ENCODE peak calls at places on chromosomes 13 and 19, in eight cellular contexts. One of them, this sample, is unnamed.

GRCh38 chr13:26476111-26476743 is 81.3 kb upstream of the WASF3 start:
- DNase-seq in hypothalamus: no peak
- DNase-seq in iPS-NIHi11: peak; percentile 29
- DNase-seq in T-helper 1 cell: peak; percentile 26
- DNase-seq in NCI-H2227 treated with DMSO at 0.1 percent for 48 hours: no peak
- DNase-seq in gastrocnemius medialis: peak; percentile 37
- DNase-seq in fibroblast of the conjunctiva: no peak
- DNase-seq in mesendoderm: peak; percentile 98
- DNase-seq in this sample: no peak

GRCh38 chr13:29676535-29676934 is 81.0 kb upstream of the SLC7A1 start:
- DNase-seq in NCI-H2227 treated with DMSO at 0.1 percent for 48 hours: no peak
- DNase-seq in gastrocnemius medialis: no peak
- DNase-seq in iPS-NIHi11: no peak
- DNase-seq in hypothalamus: no peak
- DNase-seq in T-helper 1 cell: no peak
- DNase-seq in mesendoderm: peak; percentile 3
- DNase-seq in fibroblast of the conjunctiva: no peak
- DNase-seq in this sample: no peak

GRCh38 chr13:74681891-74682290 is 547.7 kb upstream of the KLF12 start:
- DNase-seq in hypothalamus: no peak
- DNase-seq in iPS-NIHi11: no peak
- DNase-seq in mesendoderm: no peak
- DNase-seq in gastrocnemius medialis: no peak
- DNase-seq in T-helper 1 cell: no peak
- DNase-seq in NCI-H2227 treated with DMSO at 0.1 percent for 48 hours: no peak
- DNase-seq in fibroblast of the conjunctiva: no peak
- DNase-seq in this sample: no peak

GRCh38 chr13:79936368-79937136 is 404.4 kb downstream of the SPRY2 start:
- DNase-seq in hypothalamus: peak; percentile 64
- DNase-seq in mesendoderm: peak; percentile 37
- DNase-seq in gastrocnemius medialis: no peak
- DNase-seq in T-helper 1 cell: no peak
- DNase-seq in iPS-NIHi11: no peak
- DNase-seq in fibroblast of the conjunctiva: peak; percentile 93
- DNase-seq in NCI-H2227 treated with DMSO at 0.1 percent for 48 hours: no peak
- DNase-seq in this sample: no peak

GRCh38 chr19:46090444-46090843 is 34.0 kb downstream of the IGFL3 start:
- DNase-seq in iPS-NIHi11: no peak
- DNase-seq in mesendoderm: no peak
- DNase-seq in gastrocnemius medialis: no peak
- DNase-seq in hypothalamus: no peak
- DNase-seq in T-helper 1 cell: no peak
- DNase-seq in NCI-H2227 treated with DMSO at 0.1 percent for 48 hours: no peak
- DNase-seq in fibroblast of the conjunctiva: no peak
- DNase-seq in this sample: no peak

GRCh38 chr19:2213799-2214198 is 22.3 kb downstream of the PLEKHJ1 start:
- DNase-seq in fibroblast of the conjunctiva: no peak
- DNase-seq in mesendoderm: no peak
- DNase-seq in gastrocnemius medialis: peak; percentile 59
- DNase-seq in iPS-NIHi11: no peak
- DNase-seq in hypothalamus: peak; percentile 31
- DNase-seq in T-helper 1 cell: no peak
- DNase-seq in NCI-H2227 treated with DMSO at 0.1 percent for 48 hours: no peak
- DNase-seq in this sample: no peak

GRCh38 chr13:41065098-41065497 is 3.8 kb downstream of the WBP4 start:
- DNase-seq in hypothalamus: no peak
- DNase-seq in NCI-H2227 treated with DMSO at 0.1 percent for 48 hours: no peak
- DNase-seq in mesendoderm: no peak
- DNase-seq in T-helper 1 cell: no peak
- DNase-seq in fibroblast of the conjunctiva: peak; percentile 75
- DNase-seq in gastrocnemius medialis: no peak
- DNase-seq in iPS-NIHi11: no peak
- DNase-seq in this sample: no peak

GRCh38 chr13:50576156-50576555 is 267.3 kb downstream of the DLEU7 start:
- DNase-seq in fibroblast of the conjunctiva: no peak
- DNase-seq in T-helper 1 cell: no peak
- DNase-seq in hypothalamus: no peak
- DNase-seq in iPS-NIHi11: no peak
- DNase-seq in gastrocnemius medialis: peak; percentile 19
- DNase-seq in mesendoderm: no peak
- DNase-seq in NCI-H2227 treated with DMSO at 0.1 percent for 48 hours: no peak
- DNase-seq in this sample: no peak

GRCh38 chr19:17460372-17461230 is at the start of gene NXNL1:
- DNase-seq in iPS-NIHi11: no peak
- DNase-seq in NCI-H2227 treated with DMSO at 0.1 percent for 48 hours: no peak
- DNase-seq in gastrocnemius medialis: no peak
- DNase-seq in hypothalamus: no peak
- DNase-seq in mesendoderm: no peak
- DNase-seq in T-helper 1 cell: no peak
- DNase-seq in fibroblast of the conjunctiva: no peak
- DNase-seq in this sample: no peak

GRCh38 chr19:51751655-51752054 is at the start of gene FPR1:
- DNase-seq in fibroblast of the conjunctiva: no peak
- DNase-seq in T-helper 1 cell: no peak
- DNase-seq in NCI-H2227 treated with DMSO at 0.1 percent for 48 hours: no peak
- DNase-seq in mesendoderm: no peak
- DNase-seq in iPS-NIHi11: no peak
- DNase-seq in hypothalamus: no peak
- DNase-seq in gastrocnemius medialis: no peak
- DNase-seq in this sample: no peak

GRCh38 chr13:71513414-71514063 is 353.5 kb downstream of the DACH1 start:
- DNase-seq in T-helper 1 cell: no peak
- DNase-seq in hypothalamus: no peak
- DNase-seq in iPS-NIHi11: no peak
- DNase-seq in fibroblast of the conjunctiva: no peak
- DNase-seq in mesendoderm: no peak
- DNase-seq in NCI-H2227 treated with DMSO at 0.1 percent for 48 hours: peak; percentile 14
- DNase-seq in gastrocnemius medialis: no peak
- DNase-seq in this sample: no peak

GRCh38 chr13:112849500-112849899 is 119.5 kb upstream of the MCF2L start:
- DNase-seq in NCI-H2227 treated with DMSO at 0.1 percent for 48 hours: peak; percentile 9
- DNase-seq in hypothalamus: no peak
- DNase-seq in iPS-NIHi11: peak; percentile 54
- DNase-seq in fibroblast of the conjunctiva: no peak
- DNase-seq in mesendoderm: no peak
- DNase-seq in T-helper 1 cell: no peak
- DNase-seq in gastrocnemius medialis: no peak
- DNase-seq in this sample: no peak

GRCh38 chr13:78806457-78806856 is 147.5 kb upstream of the OBI1 start:
- DNase-seq in T-helper 1 cell: no peak
- DNase-seq in gastrocnemius medialis: no peak
- DNase-seq in NCI-H2227 treated with DMSO at 0.1 percent for 48 hours: no peak
- DNase-seq in iPS-NIHi11: no peak
- DNase-seq in fibroblast of the conjunctiva: no peak
- DNase-seq in hypothalamus: no peak
- DNase-seq in mesendoderm: peak; percentile 48
- DNase-seq in this sample: no peak

GRCh38 chr13:105814219-105814901 is 721.1 kb downstream of the EFNB2 start:
- DNase-seq in fibroblast of the conjunctiva: no peak
- DNase-seq in gastrocnemius medialis: no peak
- DNase-seq in mesendoderm: no peak
- DNase-seq in T-helper 1 cell: no peak
- DNase-seq in hypothalamus: no peak
- DNase-seq in iPS-NIHi11: no peak
- DNase-seq in NCI-H2227 treated with DMSO at 0.1 percent for 48 hours: no peak
- DNase-seq in this sample: no peak

GRCh38 chr13:63107163-63107935 is 1691.7 kb upstream of the PCDH20 start:
- DNase-seq in gastrocnemius medialis: no peak
- DNase-seq in iPS-NIHi11: no peak
- DNase-seq in NCI-H2227 treated with DMSO at 0.1 percent for 48 hours: no peak
- DNase-seq in fibroblast of the conjunctiva: no peak
- DNase-seq in T-helper 1 cell: no peak
- DNase-seq in hypothalamus: no peak
- DNase-seq in mesendoderm: no peak
- DNase-seq in this sample: no peak

GRCh38 chr19:39237200-39238184 is 7.3 kb downstream of the IFNL3 start:
- DNase-seq in NCI-H2227 treated with DMSO at 0.1 percent for 48 hours: no peak
- DNase-seq in T-helper 1 cell: peak; percentile 31
- DNase-seq in hypothalamus: no peak
- DNase-seq in gastrocnemius medialis: no peak
- DNase-seq in iPS-NIHi11: peak; percentile 42
- DNase-seq in fibroblast of the conjunctiva: no peak
- DNase-seq in mesendoderm: peak; percentile 41
- DNase-seq in this sample: peak; percentile 41

GRCh38 chr13:74132152-74132767 is 1.9 kb downstream of the KLF12 start:
- DNase-seq in mesendoderm: no peak
- DNase-seq in T-helper 1 cell: peak; percentile 68
- DNase-seq in fibroblast of the conjunctiva: no peak
- DNase-seq in NCI-H2227 treated with DMSO at 0.1 percent for 48 hours: peak; percentile 31
- DNase-seq in gastrocnemius medialis: no peak
- DNase-seq in hypothalamus: no peak
- DNase-seq in iPS-NIHi11: no peak
- DNase-seq in this sample: no peak

GRCh38 chr19:36009220-36009619 is 607 bp upstream of the SYNE4 start:
- DNase-seq in fibroblast of the conjunctiva: peak; percentile 22
- DNase-seq in iPS-NIHi11: peak; percentile 78
- DNase-seq in T-helper 1 cell: peak; percentile 51
- DNase-seq in gastrocnemius medialis: no peak
- DNase-seq in hypothalamus: peak; percentile 51
- DNase-seq in NCI-H2227 treated with DMSO at 0.1 percent for 48 hours: peak; percentile 89
- DNase-seq in mesendoderm: peak; percentile 58
- DNase-seq in this sample: no peak

GRCh38 chr13:113360446-113360845 is 3.5 kb downstream of the GRTP1 start:
- DNase-seq in mesendoderm: no peak
- DNase-seq in gastrocnemius medialis: no peak
- DNase-seq in T-helper 1 cell: no peak
- DNase-seq in hypothalamus: no peak
- DNase-seq in fibroblast of the conjunctiva: no peak
- DNase-seq in NCI-H2227 treated with DMSO at 0.1 percent for 48 hours: no peak
- DNase-seq in iPS-NIHi11: no peak
- DNase-seq in this sample: no peak

GRCh38 chr19:6723108-6723618 is 2.7 kb upstream of the C3 start:
- DNase-seq in mesendoderm: peak; percentile 63
- DNase-seq in fibroblast of the conjunctiva: no peak
- DNase-seq in iPS-NIHi11: peak; percentile 55
- DNase-seq in gastrocnemius medialis: peak; percentile 58
- DNase-seq in T-helper 1 cell: no peak
- DNase-seq in hypothalamus: no peak
- DNase-seq in NCI-H2227 treated with DMSO at 0.1 percent for 48 hours: no peak
- DNase-seq in this sample: no peak

GRCh38 chr13:28145049-28145448 is 6.7 kb downstream of the PAN3 start:
- DNase-seq in hypothalamus: no peak
- DNase-seq in mesendoderm: no peak
- DNase-seq in iPS-NIHi11: no peak
- DNase-seq in fibroblast of the conjunctiva: no peak
- DNase-seq in NCI-H2227 treated with DMSO at 0.1 percent for 48 hours: no peak
- DNase-seq in T-helper 1 cell: no peak
- DNase-seq in gastrocnemius medialis: no peak
- DNase-seq in this sample: no peak

GRCh38 chr13:23488442-23488841 is 54.9 kb upstream of the SACS start:
- DNase-seq in NCI-H2227 treated with DMSO at 0.1 percent for 48 hours: no peak
- DNase-seq in iPS-NIHi11: no peak
- DNase-seq in fibroblast of the conjunctiva: no peak
- DNase-seq in gastrocnemius medialis: peak; percentile 72
- DNase-seq in mesendoderm: peak; percentile 46
- DNase-seq in hypothalamus: no peak
- DNase-seq in T-helper 1 cell: no peak
- DNase-seq in this sample: no peak

GRCh38 chr19:52138614-52139290 is 986 bp downstream of the ZNF616 start:
- DNase-seq in iPS-NIHi11: peak; percentile 68
- DNase-seq in fibroblast of the conjunctiva: no peak
- DNase-seq in gastrocnemius medialis: no peak
- DNase-seq in mesendoderm: peak; percentile 86
- DNase-seq in NCI-H2227 treated with DMSO at 0.1 percent for 48 hours: peak; percentile 19
- DNase-seq in T-helper 1 cell: no peak
- DNase-seq in hypothalamus: peak; percentile 2
- DNase-seq in this sample: peak; percentile 23

GRCh38 chr13:27053902-27054595 is 117.6 kb downstream of the USP12 start:
- DNase-seq in iPS-NIHi11: no peak
- DNase-seq in NCI-H2227 treated with DMSO at 0.1 percent for 48 hours: no peak
- DNase-seq in T-helper 1 cell: no peak
- DNase-seq in mesendoderm: peak; percentile 56
- DNase-seq in hypothalamus: no peak
- DNase-seq in fibroblast of the conjunctiva: peak; percentile 32
- DNase-seq in gastrocnemius medialis: no peak
- DNase-seq in this sample: no peak

GRCh38 chr19:32653626-32653968 is 21.4 kb downstream of the ANKRD27 start:
- DNase-seq in gastrocnemius medialis: no peak
- DNase-seq in NCI-H2227 treated with DMSO at 0.1 percent for 48 hours: no peak
- DNase-seq in mesendoderm: no peak
- DNase-seq in T-helper 1 cell: no peak
- DNase-seq in fibroblast of the conjunctiva: no peak
- DNase-seq in hypothalamus: no peak
- DNase-seq in iPS-NIHi11: peak; percentile 34
- DNase-seq in this sample: no peak

GRCh38 chr19:50835103-50835784 is 1.9 kb upstream of the KLK15 start:
- DNase-seq in fibroblast of the conjunctiva: no peak
- DNase-seq in iPS-NIHi11: no peak
- DNase-seq in gastrocnemius medialis: no peak
- DNase-seq in T-helper 1 cell: no peak
- DNase-seq in NCI-H2227 treated with DMSO at 0.1 percent for 48 hours: peak; percentile 9
- DNase-seq in hypothalamus: no peak
- DNase-seq in mesendoderm: no peak
- DNase-seq in this sample: no peak

GRCh38 chr13:33519561-33520479 is 234.3 kb upstream of the STARD13 start:
- DNase-seq in NCI-H2227 treated with DMSO at 0.1 percent for 48 hours: no peak
- DNase-seq in fibroblast of the conjunctiva: peak; percentile 43
- DNase-seq in gastrocnemius medialis: no peak
- DNase-seq in T-helper 1 cell: no peak
- DNase-seq in hypothalamus: no peak
- DNase-seq in iPS-NIHi11: no peak
- DNase-seq in mesendoderm: no peak
- DNase-seq in this sample: no peak

GRCh38 chr13:64810701-64811258 is 2419.4 kb downstream of the PCDH9 start:
- DNase-seq in iPS-NIHi11: no peak
- DNase-seq in NCI-H2227 treated with DMSO at 0.1 percent for 48 hours: no peak
- DNase-seq in gastrocnemius medialis: no peak
- DNase-seq in T-helper 1 cell: no peak
- DNase-seq in hypothalamus: no peak
- DNase-seq in fibroblast of the conjunctiva: no peak
- DNase-seq in mesendoderm: no peak
- DNase-seq in this sample: no peak

GRCh38 chr19:49812997-49813861 is at the start of gene FUZ:
- DNase-seq in fibroblast of the conjunctiva: peak; percentile 99
- DNase-seq in iPS-NIHi11: peak; percentile 84
- DNase-seq in gastrocnemius medialis: peak; percentile 98
- DNase-seq in hypothalamus: peak; percentile 98
- DNase-seq in T-helper 1 cell: peak; percentile 96
- DNase-seq in NCI-H2227 treated with DMSO at 0.1 percent for 48 hours: peak; percentile 96
- DNase-seq in mesendoderm: peak; percentile 100
- DNase-seq in this sample: peak; percentile 97

GRCh38 chr13:96089749-96090239 is at the start of gene HS6ST3:
- DNase-seq in hypothalamus: peak; percentile 22
- DNase-seq in mesendoderm: peak; percentile 70
- DNase-seq in iPS-NIHi11: peak; percentile 81
- DNase-seq in gastrocnemius medialis: peak; percentile 40
- DNase-seq in NCI-H2227 treated with DMSO at 0.1 percent for 48 hours: no peak
- DNase-seq in T-helper 1 cell: no peak
- DNase-seq in fibroblast of the conjunctiva: no peak
- DNase-seq in this sample: no peak

GRCh38 chr13:94342436-94343242 is 136.8 kb downstream of the DCT start:
- DNase-seq in fibroblast of the conjunctiva: no peak
- DNase-seq in mesendoderm: no peak
- DNase-seq in NCI-H2227 treated with DMSO at 0.1 percent for 48 hours: no peak
- DNase-seq in iPS-NIHi11: no peak
- DNase-seq in gastrocnemius medialis: no peak
- DNase-seq in T-helper 1 cell: no peak
- DNase-seq in hypothalamus: no peak
- DNase-seq in this sample: no peak

GRCh38 chr19:15331419-15332310 is 674 bp downstream of the BRD4 start:
- DNase-seq in hypothalamus: peak; percentile 51
- DNase-seq in fibroblast of the conjunctiva: no peak
- DNase-seq in NCI-H2227 treated with DMSO at 0.1 percent for 48 hours: no peak
- DNase-seq in gastrocnemius medialis: peak; percentile 63
- DNase-seq in iPS-NIHi11: peak; percentile 89
- DNase-seq in mesendoderm: peak; percentile 47
- DNase-seq in T-helper 1 cell: peak; percentile 61
- DNase-seq in this sample: peak; percentile 23

GRCh38 chr19:48859711-48860572 is 8.5 kb downstream of the PLEKHA4 start:
- DNase-seq in hypothalamus: peak; percentile 30
- DNase-seq in fibroblast of the conjunctiva: no peak
- DNase-seq in gastrocnemius medialis: no peak
- DNase-seq in NCI-H2227 treated with DMSO at 0.1 percent for 48 hours: no peak
- DNase-seq in mesendoderm: peak; percentile 77
- DNase-seq in T-helper 1 cell: no peak
- DNase-seq in iPS-NIHi11: peak; percentile 84
- DNase-seq in this sample: no peak

GRCh38 chr13:55792544-55793178 is 1348.1 kb upstream of the PRR20A start:
- DNase-seq in iPS-NIHi11: no peak
- DNase-seq in gastrocnemius medialis: no peak
- DNase-seq in mesendoderm: no peak
- DNase-seq in hypothalamus: no peak
- DNase-seq in NCI-H2227 treated with DMSO at 0.1 percent for 48 hours: no peak
- DNase-seq in fibroblast of the conjunctiva: no peak
- DNase-seq in T-helper 1 cell: no peak
- DNase-seq in this sample: no peak